ENCODE peak calls at places on chromosome 22, in four cellular contexts. D is HepG2, B is breast epithelium, G is upper lobe of left lung. K is an unnamed sample.

GRCh38 chr22:23553438-23553837 is 26.7 kb downstream of the IGLL1 start:
- DNase-seq in G (no peak), D (no peak), B (no peak), K (peak)

GRCh38 chr22:36762687-36763260 is 13.1 kb downstream of the IFT27 start:
- DNase-seq in D (no peak), G (peak), B (no peak), K (no peak)

GRCh38 chr22:35191412-35191811 is 65.9 kb upstream of the HMGXB4 start:
- DNase-seq in G (no peak), D (peak), B (no peak), K (no peak)

GRCh38 chr22:44740307-44740706 is 12.1 kb upstream of the ARHGAP8 start:
- DNase-seq in D (no peak), B (no peak), G (no peak), K (no peak)

GRCh38 chr22:35596821-35597220 is 20.3 kb downstream of the MB start:
- DNase-seq in D (no peak), B (no peak), G (no peak), K (no peak)

GRCh38 chr22:45511847-45512261 is 9.2 kb downstream of the FBLN1 start:
- DNase-seq in B (peak), G (no peak), D (no peak), K (no peak)

GRCh38 chr22:20436309-20437252 is 1.0 kb downstream of the SCARF2 start:
- DNase-seq in B (no peak), D (no peak), G (peak), K (no peak)

GRCh38 chr22:44686873-44687600 is 15.0 kb upstream of the PRR5 start:
- DNase-seq in G (no peak), B (no peak), D (peak), K (no peak)

GRCh38 chr22:50683994-50684371 is 11.4 kb downstream of the SHANK3 start:
- DNase-seq in B (no peak), G (no peak), D (no peak), K (peak)

GRCh38 chr22:32308934-32309333 is 48.7 kb upstream of the RFPL3 start:
- DNase-seq in D (no peak), G (no peak), B (no peak), K (no peak)

GRCh38 chr22:32897400-32897799 is 95.9 kb downstream of the TIMP3 start:
- DNase-seq in B (no peak), G (no peak), D (no peak), K (no peak)

GRCh38 chr22:41381329-41382097 is at the start of gene TEF:
- DNase-seq in G (peak), D (peak), B (peak), K (peak)

GRCh38 chr22:45444168-45444567 is 30.7 kb downstream of the RIBC2 start:
- DNase-seq in B (no peak), D (no peak), G (no peak), K (no peak)

GRCh38 chr22:29312218-29313125 is 3.0 kb downstream of the RASL10A start:
- DNase-seq in D (no peak), G (no peak), B (no peak), K (no peak)

GRCh38 chr22:49968313-49968830 is 7.8 kb downstream of the PIM3 start:
- DNase-seq in B (peak), G (peak), D (no peak), K (peak)

GRCh38 chr22:40660725-40661124 is 18.6 kb upstream of the MCHR1 start:
- DNase-seq in D (no peak), G (no peak), B (no peak), K (no peak)

GRCh38 chr22:46684706-46685105 is 53.3 kb downstream of the CERK start:
- DNase-seq in G (no peak), B (no peak), D (no peak), K (peak)

GRCh38 chr22:46031965-46032851 is 55.2 kb upstream of the WNT7B start:
- DNase-seq in B (no peak), D (no peak), G (no peak), K (peak)

GRCh38 chr22:31230871-31231621 is 18.9 kb downstream of the LIMK2 start:
- DNase-seq in B (no peak), D (peak), G (no peak), K (peak)

GRCh38 chr22:28909375-28909774 is 26.0 kb downstream of the ZNRF3 start:
- DNase-seq in B (no peak), G (no peak), D (no peak), K (no peak)

GRCh38 chr22:31680764-31681624 is 19.0 kb upstream of the PISD start:
- DNase-seq in G (no peak), B (no peak), D (no peak), K (no peak)

GRCh38 chr22:36936362-36937116 is 23.1 kb downstream of the CSF2RB start:
- DNase-seq in B (no peak), G (peak), D (no peak), K (no peak)

GRCh38 chr22:49935561-49935960 is 17.1 kb downstream of the CRELD2 start:
- DNase-seq in D (no peak), G (no peak), B (no peak), K (no peak)

GRCh38 chr22:35467788-35468187 is 67.8 kb downstream of the MCM5 start:
- DNase-seq in D (no peak), B (peak), G (no peak), K (peak)

GRCh38 chr22:17475318-17476212 is 87.7 kb upstream of the SLC25A18 start:
- DNase-seq in B (no peak), G (no peak), D (no peak), K (no peak)

GRCh38 chr22:41092847-41093371 is 517 bp downstream of the EP300 start:
- DNase-seq in D (peak), G (no peak), B (no peak), K (no peak)

GRCh38 chr22:44542561-44543222 is 44.7 kb upstream of the RTL6 start:
- DNase-seq in G (no peak), B (no peak), D (no peak), K (no peak)

GRCh38 chr22:44876921-44877320 is 124.5 kb downstream of the ARHGAP8 start:
- DNase-seq in B (no peak), D (no peak), G (no peak), K (no peak)

GRCh38 chr22:48097723-48098122 is 1335.3 kb downstream of the TBC1D22A start:
- DNase-seq in B (no peak), G (no peak), D (no peak), K (no peak)
- H3K4me3 ChIP-seq in B (no peak), G (no peak), D (no peak), K (no peak)

GRCh38 chr22:38203090-38203810 is 1.5 kb downstream of the MAFF start:
- DNase-seq in G (no peak), B (peak), D (peak), K (peak)

GRCh38 chr22:38201371-38201717 is 450 bp upstream of the MAFF start:
- DNase-seq in G (no peak), D (no peak), B (no peak), K (no peak)

GRCh38 chr22:38203855-38204497 is 2.2 kb downstream of the MAFF start:
- DNase-seq in D (no peak), B (no peak), G (no peak), K (no peak)

GRCh38 chr22:38201718-38202436 is at the start of gene MAFF:
- DNase-seq in B (peak), G (peak), D (peak), K (peak)

GRCh38 chr22:38202437-38203089 is 769 bp downstream of the MAFF start:
- DNase-seq in G (peak), B (peak), D (peak), K (peak)
- TF ChIP-seq POLR2A in G (no peak), B (peak), D (no peak), K (no peak)

GRCh38 chr22:19086944-19087343 is 35.3 kb downstream of the DGCR2 start:
- DNase-seq in B (no peak), G (no peak), D (no peak), K (no peak)
- H3K27ac ChIP-seq in B (no peak), G (no peak), D (no peak), K (no peak)

DNA sequence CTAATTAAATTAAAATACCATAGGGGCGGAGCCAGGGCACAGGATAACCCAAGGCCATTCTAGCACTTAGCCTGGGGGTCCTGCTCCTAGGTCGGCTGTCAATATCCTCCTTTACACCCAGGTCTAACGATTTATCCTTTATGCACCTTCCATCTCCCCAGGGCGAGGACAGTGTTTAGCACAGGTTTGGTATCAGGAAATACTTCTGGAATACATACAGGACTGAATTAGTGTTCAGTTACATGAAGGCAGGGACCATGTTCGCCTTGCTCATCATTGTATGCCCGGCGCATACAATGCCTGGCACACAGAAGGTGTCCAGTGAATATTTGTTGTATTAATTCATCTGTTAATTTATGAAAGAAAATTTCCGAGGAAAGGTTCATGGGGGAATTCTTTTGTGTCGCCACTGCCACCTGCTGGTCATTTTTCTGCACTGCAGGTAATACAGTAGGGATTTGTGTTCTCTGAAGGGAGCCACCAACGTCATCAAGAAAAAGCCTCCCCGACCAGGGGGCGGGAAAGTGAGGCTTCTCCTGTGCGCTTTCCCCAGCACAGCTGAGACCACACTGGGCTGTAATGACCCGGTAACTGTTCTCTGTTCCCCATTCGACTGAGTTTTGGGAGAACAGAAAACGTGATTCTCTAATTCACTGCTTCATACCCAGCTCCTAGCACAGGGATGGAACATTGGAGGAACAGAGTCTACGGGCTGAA is 68.7 kb upstream of the ASPHD2 start:
- DNase-seq in B (peak), D (peak), G (no peak), K (peak)
- H3K4me3 ChIP-seq in B (no peak), D (peak), G (no peak), K (no peak)